ENCODE peak calls at places on chromosomes 13 and 19, in six cellular contexts. J, X, T, A, G and M are unnamed samples.

GRCh38 chr13:43981091-43981490 is 101.4 kb downstream of the LACC1 start:
- DNase-seq in A (no peak), G (no peak), X (no peak), J (no peak), T (no peak), M (no peak)

GRCh38 chr13:97205971-97206370 is 16.2 kb upstream of the MBNL2 start:
- DNase-seq in X (no peak), J (no peak), T (no peak), A (no peak), G (no peak), M (no peak)

GRCh38 chr13:34357435-34358232 is 539.7 kb downstream of the RFC3 start:
- DNase-seq in T (no peak), J (no peak), A (no peak), X (no peak), G (no peak), M (no peak)

GRCh38 chr19:6800991-6801396 is 28.5 kb downstream of the VAV1 start:
- DNase-seq in G (no peak), A (no peak), X (no peak), T (peak), J (no peak), M (no peak)

GRCh38 chr13:108877300-108877699 is 247.9 kb downstream of the MYO16 start:
- DNase-seq in J (no peak), X (no peak), T (no peak), G (no peak), A (no peak), M (no peak)

GRCh38 chr13:86085890-86086289 is 286.7 kb upstream of the SLITRK6 start:
- DNase-seq in G (no peak), X (no peak), A (no peak), T (no peak), J (no peak), M (no peak)

GRCh38 chr19:11745871-11746270 is 7.1 kb upstream of the ZNF823 start:
- DNase-seq in J (no peak), G (no peak), T (no peak), X (no peak), A (no peak), M (no peak)

GRCh38 chr13:36341718-36342117 is 4.5 kb downstream of the SPART start:
- DNase-seq in G (no peak), J (no peak), A (no peak), T (no peak), X (no peak), M (no peak)

GRCh38 chr19:41426952-41427646 is at the start of gene B3GNT8:
- DNase-seq in J (peak), X (peak), T (peak), A (peak), G (peak), M (no peak)

GRCh38 chr19:6453951-6454565 is 5.5 kb downstream of the SLC25A23 start:
- DNase-seq in A (no peak), J (no peak), X (no peak), G (no peak), T (no peak), M (no peak)

GRCh38 chr19:50496189-50497029 is 14.6 kb downstream of the JOSD2 start:
- DNase-seq in J (no peak), A (no peak), T (peak), X (peak), G (no peak), M (no peak)

GRCh38 chr19:40452016-40452415 is 7.9 kb upstream of the SERTAD3 start:
- DNase-seq in T (no peak), J (no peak), X (no peak), A (no peak), G (no peak), M (no peak)

GRCh38 chr13:111409413-111409812 is 89.0 kb downstream of the TEX29 start:
- DNase-seq in T (no peak), X (no peak), G (peak), A (no peak), J (no peak), M (no peak)
- TF ChIP-seq CTCF in T (no peak), X (no peak), G (no peak), A (no peak), J (no peak), M (no peak)

GRCh38 chr13:47794963-47795362 is 206.1 kb downstream of the SUCLA2 start:
- DNase-seq in G (no peak), X (no peak), A (no peak), J (no peak), T (no peak), M (no peak)
- TF ChIP-seq CTCF in G (no peak), X (no peak), A (peak), J (no peak), T (no peak), M (no peak)

GRCh38 chr13:45119469-45119989 is 781 bp upstream of the GTF2F2 start:
- DNase-seq in J (no peak), A (no peak), T (no peak), X (no peak), G (peak), M (peak)

GRCh38 chr13:45122941-45123340 is 2.6 kb downstream of the GTF2F2 start:
- DNase-seq in A (no peak), G (no peak), J (no peak), T (no peak), X (no peak), M (no peak)

GRCh38 chr13:45120967-45121366 is 657 bp downstream of the GTF2F2 start:
- DNase-seq in A (no peak), J (no peak), G (peak), T (no peak), X (no peak), M (no peak)

GRCh38 chr13:45119990-45120864 is at the start of gene GTF2F2:
- DNase-seq in J (peak), X (peak), G (peak), A (peak), T (peak), M (peak)

DNA sequence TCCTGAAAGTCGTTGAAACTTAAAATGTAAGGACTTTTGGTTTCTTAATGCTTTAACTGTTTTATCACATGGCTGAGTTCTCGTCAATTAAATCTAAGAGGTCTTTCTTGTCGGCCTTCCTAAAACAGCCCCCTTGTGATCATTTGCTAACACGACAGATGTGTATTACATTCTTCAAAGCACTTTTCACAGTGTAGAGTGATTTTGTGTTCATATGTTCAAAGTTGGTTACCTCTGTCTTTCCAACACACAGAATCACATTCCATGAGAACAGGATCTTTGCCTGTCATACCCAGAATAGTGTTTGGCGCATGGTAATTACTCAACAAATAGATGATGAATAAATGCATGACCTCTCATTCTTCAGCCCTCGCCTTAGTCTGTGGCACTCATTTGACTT is 1.1 kb downstream of the GTF2F2 start:
- DNase-seq in T (no peak), X (no peak), G (no peak), J (no peak), A (no peak), M (no peak)
- TF ChIP-seq CTCF in T (no peak), X (no peak), G (no peak), J (no peak), A (no peak), M (no peak)

GRCh38 chr13:30892966-30893365 is 13.1 kb upstream of the MEDAG start:
- DNase-seq in X (peak), G (peak), T (peak), J (peak), A (peak), M (no peak)
- TF ChIP-seq CTCF in X (peak), G (no peak), T (peak), J (peak), A (peak), M (no peak)

GRCh38 chr19:9109959-9110358 is 2.7 kb upstream of the OR7G2 start:
- DNase-seq in A (no peak), X (no peak), J (no peak), G (no peak), T (no peak), M (no peak)

GRCh38 chr19:9107375-9107774 is at the start of gene OR7G2:
- DNase-seq in G (no peak), J (no peak), A (no peak), T (no peak), X (no peak), M (no peak)
- TF ChIP-seq CTCF in G (no peak), J (no peak), A (no peak), T (no peak), X (no peak), M (no peak)